ENCODE peak calls at places on chromosomes 11 and 22, in five cellular contexts. B is globus pallidus; Y is stimulated activated CD8-positive, alpha-beta memory T cell treated with anti-CD3 and anti-CD28 coated beads, Interleukin-4, amount 100 ng/mL, for 24 hours; O is M059J; D is K562. X is an unnamed sample.

GRCh38 chr11:67581469-67581868 is 2.1 kb upstream of the GSTP1 start:
- DNase-seq in D (no peak), Y (no peak), O (no peak), B (no peak), X (no peak)

GRCh38 chr11:44575288-44575672 is 9.8 kb downstream of the CD82 start:
- DNase-seq in O (peak; percentile 85), Y (no peak), B (no peak), D (no peak), X (no peak)

GRCh38 chr11:84847842-84848241 is 779.3 kb downstream of the DLG2 start:
- DNase-seq in O (peak; percentile 14), B (no peak), D (no peak), Y (no peak), X (no peak)

GRCh38 chr22:46934746-46935491 is 172.5 kb downstream of the TBC1D22A start:
- DNase-seq in O (peak; percentile 92), B (no peak), Y (no peak), D (peak; percentile 53), X (no peak)

GRCh38 chr11:119155733-119156492 is 7.1 kb downstream of the ABCG4 start:
- DNase-seq in Y (no peak), B (no peak), D (peak; percentile 74), O (peak; percentile 47), X (no peak)

GRCh38 chr22:43013355-43014061 is 1.4 kb downstream of the PACSIN2 start:
- DNase-seq in O (peak; percentile 89), D (no peak), Y (no peak), B (no peak), X (no peak)

GRCh38 chr11:90855531-90855930 is 632.7 kb upstream of the CHORDC1 start:
- DNase-seq in Y (no peak), D (no peak), B (no peak), O (no peak), X (no peak)

GRCh38 chr11:4697583-4697982 is at the start of gene OR51E2:
- DNase-seq in B (no peak), Y (no peak), O (no peak), D (no peak), X (no peak)

GRCh38 chr22:37669586-37669985 is 5.8 kb upstream of the LGALS1 start:
- DNase-seq in Y (no peak), D (no peak), O (peak; percentile 68), B (no peak), X (no peak)

GRCh38 chr11:18540207-18541009 is 13.7 kb upstream of the TSG101 start:
- DNase-seq in D (no peak), Y (no peak), B (no peak), O (peak; percentile 35), X (peak; percentile 17)

GRCh38 chr11:3877252-3878035 is 22.0 kb downstream of the STIM1 start:
- DNase-seq in O (no peak), B (no peak), D (no peak), Y (no peak), X (no peak)